ENCODE peak calls at places on chromosomes 2 and 18, in four cellular contexts. T is dermis microvascular lymphatic vessel endothelial cell, K is cardiac muscle cell, H is EL. W is an unnamed sample.

GRCh38 chr2:51472783-51473182 is 440.9 kb upstream of the NRXN1 start:
- DNase-seq in H (no peak), T (no peak), K (no peak), W (no peak)

GRCh38 chr2:179981085-179981484 is 26.0 kb downstream of the CWC22 start:
- DNase-seq in K (no peak), T (peak), H (peak), W (peak)

GRCh38 chr2:115160523-115161521 is 718.4 kb downstream of the DPP10 start:
- DNase-seq in T (no peak), H (no peak), K (peak), W (no peak)

GRCh38 chr18:23920054-23920453 is 94.5 kb upstream of the TTC39C start:
- DNase-seq in H (no peak), T (no peak), K (no peak), W (peak)

GRCh38 chr2:98691307-98691706 is 39.6 kb downstream of the MGAT4A start:
- DNase-seq in H (no peak), T (peak), K (no peak), W (peak)

GRCh38 chr2:159209341-159210306 is 76.9 kb downstream of the WDSUB1 start:
- DNase-seq in H (no peak), T (no peak), K (no peak), W (no peak)

GRCh38 chr2:207750876-207751275 is 18.8 kb downstream of the FZD5 start:
- DNase-seq in H (no peak), T (no peak), K (no peak), W (no peak)

GRCh38 chr2:223815186-223815883 is 22.0 kb downstream of the AP1S3 start:
- DNase-seq in K (no peak), T (peak), H (peak), W (peak)

GRCh38 chr2:172168917-172169346 is 66.2 kb upstream of the DLX2 start:
- DNase-seq in T (no peak), K (no peak), H (no peak), W (no peak)

GRCh38 chr18:58805482-58806187 is 59.0 kb upstream of the ZNF532 start:
- DNase-seq in K (no peak), H (no peak), T (no peak), W (no peak)

GRCh38 chr2:217538719-217539118 is 464.1 kb downstream of the TNS1 start:
- DNase-seq in T (no peak), H (peak), K (no peak), W (no peak)

GRCh38 chr2:99404039-99404799 is 67.0 kb downstream of the EIF5B start:
- DNase-seq in T (no peak), K (peak), H (no peak), W (no peak)

GRCh38 chr2:47534179-47534919 is 131.4 kb downstream of the MSH2 start:
- DNase-seq in T (peak), H (peak), K (no peak), W (peak)

GRCh38 chr2:231184319-231184718 is 14.1 kb upstream of the ARMC9 start:
- DNase-seq in T (no peak), H (no peak), K (no peak), W (no peak)

GRCh38 chr2:160454070-160454797 is 39.4 kb downstream of the RBMS1 start:
- DNase-seq in K (no peak), H (peak), T (peak), W (no peak)

GRCh38 chr18:35075132-35075531 is 33.9 kb downstream of the MAPRE2 start:
- DNase-seq in H (no peak), K (no peak), T (no peak), W (no peak)

GRCh38 chr2:172986040-172986439 is 89.6 kb upstream of the MAP3K20 start:
- DNase-seq in H (peak), T (peak), K (no peak), W (peak)

GRCh38 chr2:3336844-3337243 is 40.8 kb downstream of the EIPR1 start:
- DNase-seq in T (no peak), H (no peak), K (no peak), W (no peak)

GRCh38 chr2:178234648-178235047 is 40.3 kb downstream of the OSBPL6 start:
- DNase-seq in T (no peak), H (peak), K (no peak), W (no peak)

GRCh38 chr2:96157649-96158553 is 12.7 kb upstream of the DUSP2 start:
- DNase-seq in H (no peak), T (no peak), K (no peak), W (no peak)

GRCh38 chr2:174024524-174025270 is 59.5 kb upstream of the SP3 start:
- DNase-seq in T (no peak), K (peak), H (peak), W (peak)